ENCODE peak calls at places on chromosomes 7 and 10, in six cellular contexts. One of them, this sample, is unnamed.

GRCh38 chr7:126727930-126728331 is 524.8 kb downstream of the GRM8 start:
- DNase-seq in kidney epithelial cell: peak; percentile 5
- DNase-seq in mammary epithelial cell: peak; percentile 33
- DNase-seq in pancreas: no peak
- DNase-seq in body of pancreas: no peak
- DNase-seq in A549: peak; percentile 0
- DNase-seq in this sample: no peak

GRCh38 chr7:128919881-128920789 is 9.6 kb upstream of the KCP start:
- DNase-seq in mammary epithelial cell: no peak
- DNase-seq in kidney epithelial cell: no peak
- DNase-seq in body of pancreas: no peak
- DNase-seq in A549: no peak
- DNase-seq in pancreas: no peak
- DNase-seq in this sample: no peak

GRCh38 chr10:119343001-119343601 is 135.7 kb downstream of the GRK5 start:
- DNase-seq in A549: no peak
- DNase-seq in mammary epithelial cell: no peak
- DNase-seq in pancreas: no peak
- DNase-seq in kidney epithelial cell: no peak
- DNase-seq in body of pancreas: no peak
- DNase-seq in this sample: no peak

GRCh38 chr7:49774459-49775064 is 1.1 kb downstream of the VWC2 start:
- DNase-seq in mammary epithelial cell: no peak
- DNase-seq in A549: no peak
- DNase-seq in pancreas: no peak
- DNase-seq in kidney epithelial cell: no peak
- DNase-seq in body of pancreas: no peak
- DNase-seq in this sample: peak; percentile 42

GRCh38 chr7:6160191-6160623 is 112.2 kb downstream of the CYTH3 start:
- DNase-seq in mammary epithelial cell: peak; percentile 6
- DNase-seq in pancreas: no peak
- DNase-seq in kidney epithelial cell: no peak
- DNase-seq in body of pancreas: peak; percentile 39
- DNase-seq in A549: peak; percentile 48
- DNase-seq in this sample: peak; percentile 78

GRCh38 chr7:23765943-23766342 is 55.9 kb downstream of the STK31 start:
- DNase-seq in body of pancreas: no peak
- DNase-seq in mammary epithelial cell: no peak
- DNase-seq in kidney epithelial cell: no peak
- DNase-seq in pancreas: no peak
- DNase-seq in A549: no peak
- DNase-seq in this sample: no peak

GRCh38 chr7:127447326-127447945 is 54.9 kb upstream of the ZNF800 start:
- DNase-seq in A549: peak; percentile 74
- DNase-seq in kidney epithelial cell: no peak
- DNase-seq in mammary epithelial cell: peak; percentile 44
- DNase-seq in pancreas: no peak
- DNase-seq in body of pancreas: peak; percentile 10
- DNase-seq in this sample: peak; percentile 9

GRCh38 chr10:133028956-133029355 is 58.8 kb upstream of the ADGRA1 start:
- DNase-seq in kidney epithelial cell: no peak
- DNase-seq in pancreas: no peak
- DNase-seq in A549: no peak
- DNase-seq in mammary epithelial cell: no peak
- DNase-seq in body of pancreas: no peak
- DNase-seq in this sample: no peak

GRCh38 chr10:60820093-60820769 is 42.0 kb downstream of the CDK1 start:
- DNase-seq in body of pancreas: no peak
- DNase-seq in mammary epithelial cell: no peak
- DNase-seq in kidney epithelial cell: no peak
- DNase-seq in pancreas: no peak
- DNase-seq in A549: peak; percentile 44
- DNase-seq in this sample: no peak

GRCh38 chr7:4683884-4684565 is 1.9 kb downstream of the FOXK1 start:
- DNase-seq in body of pancreas: peak; percentile 57
- DNase-seq in A549: no peak
- DNase-seq in mammary epithelial cell: peak; percentile 87
- DNase-seq in pancreas: peak; percentile 45
- DNase-seq in kidney epithelial cell: peak; percentile 71
- DNase-seq in this sample: no peak

GRCh38 chr7:134826105-134826504 is 46.7 kb downstream of the CALD1 start:
- DNase-seq in mammary epithelial cell: no peak
- DNase-seq in A549: no peak
- DNase-seq in pancreas: no peak
- DNase-seq in body of pancreas: no peak
- DNase-seq in kidney epithelial cell: peak; percentile 34
- DNase-seq in this sample: no peak

GRCh38 chr7:70756789-70757188 is 375.2 kb upstream of the GALNT17 start:
- DNase-seq in body of pancreas: no peak
- DNase-seq in mammary epithelial cell: no peak
- DNase-seq in A549: no peak
- DNase-seq in kidney epithelial cell: no peak
- DNase-seq in pancreas: no peak
- DNase-seq in this sample: no peak

GRCh38 chr7:139887895-139888518 is 58.9 kb downstream of the TBXAS1 start:
- DNase-seq in kidney epithelial cell: no peak
- DNase-seq in A549: no peak
- DNase-seq in body of pancreas: peak; percentile 20
- DNase-seq in pancreas: no peak
- DNase-seq in mammary epithelial cell: no peak
- DNase-seq in this sample: no peak

GRCh38 chr7:142866361-142867096 is 11.7 kb downstream of the EPHB6 start:
- DNase-seq in kidney epithelial cell: no peak
- DNase-seq in body of pancreas: peak; percentile 63
- DNase-seq in A549: peak; percentile 32
- DNase-seq in mammary epithelial cell: no peak
- DNase-seq in pancreas: peak; percentile 45
- DNase-seq in this sample: peak; percentile 66
- TF ChIP-seq CTCF in kidney epithelial cell: peak; percentile 79
- TF ChIP-seq CTCF in body of pancreas: peak; percentile 83
- TF ChIP-seq CTCF in A549: peak; percentile 49
- TF ChIP-seq CTCF in mammary epithelial cell: peak; percentile 81
- TF ChIP-seq CTCF in pancreas: peak; percentile 59
- TF ChIP-seq CTCF in this sample: no peak

GRCh38 chr10:34305189-34305588 is 509.9 kb downstream of the PARD3 start:
- DNase-seq in pancreas: no peak
- DNase-seq in mammary epithelial cell: peak; percentile 57
- DNase-seq in A549: peak; percentile 50
- DNase-seq in body of pancreas: no peak
- DNase-seq in kidney epithelial cell: no peak
- DNase-seq in this sample: peak; percentile 46
- TF ChIP-seq CTCF in pancreas: no peak
- TF ChIP-seq CTCF in mammary epithelial cell: peak; percentile 36
- TF ChIP-seq CTCF in A549: no peak
- TF ChIP-seq CTCF in body of pancreas: no peak
- TF ChIP-seq CTCF in kidney epithelial cell: no peak
- TF ChIP-seq CTCF in this sample: peak; percentile 45

DNA sequence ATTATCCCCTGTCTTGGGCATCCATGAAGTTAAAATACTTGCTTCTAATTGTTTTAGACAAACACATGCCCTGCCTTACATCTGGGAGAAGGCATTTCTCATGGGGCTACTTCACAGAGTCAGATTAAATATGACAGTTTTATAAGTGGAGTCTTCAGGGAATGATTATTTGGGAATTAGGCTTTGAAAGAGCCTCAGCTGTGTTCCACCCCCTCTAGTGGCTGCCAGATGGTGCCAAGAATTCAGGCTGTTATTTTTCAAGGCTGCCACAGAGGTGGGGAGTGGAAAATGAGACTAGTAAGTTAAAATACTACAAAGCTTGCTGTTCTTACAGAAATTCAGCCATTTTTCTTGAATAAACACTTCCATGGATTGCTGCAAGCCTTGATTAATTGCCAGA is 45.8 kb upstream of the DNAH11 start:
- DNase-seq in kidney epithelial cell: no peak
- DNase-seq in mammary epithelial cell: no peak
- DNase-seq in A549: no peak
- DNase-seq in body of pancreas: peak; percentile 34
- DNase-seq in pancreas: no peak
- DNase-seq in this sample: peak; percentile 11
- TF ChIP-seq CTCF in kidney epithelial cell: peak; percentile 35
- TF ChIP-seq CTCF in mammary epithelial cell: no peak
- TF ChIP-seq CTCF in A549: no peak
- TF ChIP-seq CTCF in body of pancreas: peak; percentile 40
- TF ChIP-seq CTCF in pancreas: no peak
- TF ChIP-seq CTCF in this sample: peak; percentile 37

DNA sequence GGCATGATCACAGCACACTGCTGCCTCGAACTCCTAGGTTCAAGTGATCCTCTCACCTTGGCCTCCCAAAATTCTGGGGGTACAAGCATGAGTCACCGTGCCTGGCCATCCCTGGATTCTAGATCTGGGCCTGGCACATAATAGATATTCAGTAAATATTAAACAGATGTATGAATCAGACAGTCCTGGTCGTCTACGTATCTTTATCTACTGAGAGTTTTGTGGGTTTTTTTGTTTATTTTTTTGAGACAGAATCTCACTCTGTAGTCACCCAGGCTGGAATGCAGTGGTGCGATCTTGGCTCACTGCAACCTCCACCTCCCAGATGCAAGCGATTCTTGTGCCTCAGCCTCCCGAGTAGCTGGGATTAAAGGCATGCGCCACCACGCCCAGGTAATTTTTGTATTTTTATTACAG is 24.3 kb upstream of the ITGB1 start:
- DNase-seq in pancreas: no peak
- DNase-seq in kidney epithelial cell: no peak
- DNase-seq in body of pancreas: no peak
- DNase-seq in A549: peak; percentile 93
- DNase-seq in mammary epithelial cell: peak; percentile 89
- DNase-seq in this sample: no peak
- TF ChIP-seq CTCF in pancreas: no peak
- TF ChIP-seq CTCF in kidney epithelial cell: no peak
- TF ChIP-seq CTCF in body of pancreas: no peak
- TF ChIP-seq CTCF in A549: no peak
- TF ChIP-seq CTCF in mammary epithelial cell: no peak
- TF ChIP-seq CTCF in this sample: no peak

GRCh38 chr7:47763063-47763974 is 181.4 kb upstream of the TNS3 start:
- DNase-seq in mammary epithelial cell: peak; percentile 45
- DNase-seq in kidney epithelial cell: no peak
- DNase-seq in pancreas: no peak
- DNase-seq in body of pancreas: peak; percentile 15
- DNase-seq in A549: peak; percentile 99
- DNase-seq in this sample: no peak

GRCh38 chr7:47759056-47759706 is 177.3 kb upstream of the TNS3 start:
- DNase-seq in mammary epithelial cell: peak; percentile 19
- DNase-seq in body of pancreas: no peak
- DNase-seq in kidney epithelial cell: no peak
- DNase-seq in pancreas: no peak
- DNase-seq in A549: peak; percentile 60
- DNase-seq in this sample: no peak

GRCh38 chr7:47762746-47763062 is 180.8 kb upstream of the TNS3 start:
- DNase-seq in A549: no peak
- DNase-seq in pancreas: no peak
- DNase-seq in kidney epithelial cell: no peak
- DNase-seq in body of pancreas: no peak
- DNase-seq in mammary epithelial cell: no peak
- DNase-seq in this sample: no peak

GRCh38 chr7:47764746-47765145 is 182.8 kb upstream of the TNS3 start:
- DNase-seq in kidney epithelial cell: no peak
- DNase-seq in A549: no peak
- DNase-seq in pancreas: no peak
- DNase-seq in body of pancreas: no peak
- DNase-seq in mammary epithelial cell: no peak
- DNase-seq in this sample: no peak

DNA sequence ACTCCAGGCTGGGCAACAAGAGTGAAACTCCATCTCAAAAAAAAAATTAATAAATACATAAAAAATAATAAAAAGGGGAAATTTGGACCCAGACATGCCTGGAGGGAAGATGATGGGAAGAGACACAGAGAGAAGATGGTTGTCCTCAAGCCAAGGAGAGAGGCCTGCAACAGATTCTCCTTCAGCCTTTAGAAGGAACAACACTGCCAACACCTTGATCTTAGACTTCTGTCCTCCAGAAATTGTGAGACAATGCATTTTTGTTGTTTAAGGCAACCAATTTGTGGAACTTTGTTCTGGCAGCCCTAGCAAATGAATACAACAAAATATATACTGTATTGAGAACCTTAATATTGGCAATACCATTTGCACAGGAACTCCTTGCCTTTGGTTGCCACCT is 180.3 kb upstream of the TNS3 start:
- DNase-seq in body of pancreas: no peak
- DNase-seq in mammary epithelial cell: no peak
- DNase-seq in A549: no peak
- DNase-seq in pancreas: no peak
- DNase-seq in kidney epithelial cell: no peak
- DNase-seq in this sample: no peak
- TF ChIP-seq CTCF in body of pancreas: no peak
- TF ChIP-seq CTCF in mammary epithelial cell: no peak
- TF ChIP-seq CTCF in A549: no peak
- TF ChIP-seq CTCF in pancreas: no peak
- TF ChIP-seq CTCF in kidney epithelial cell: no peak
- TF ChIP-seq CTCF in this sample: no peak

GRCh38 chr10:100890141-100890695 is 22.5 kb upstream of the SLF2 start:
- DNase-seq in A549: no peak
- DNase-seq in kidney epithelial cell: no peak
- DNase-seq in body of pancreas: no peak
- DNase-seq in pancreas: no peak
- DNase-seq in mammary epithelial cell: no peak
- DNase-seq in this sample: no peak

GRCh38 chr10:100889546-100889945 is 23.2 kb upstream of the SLF2 start:
- DNase-seq in body of pancreas: no peak
- DNase-seq in A549: no peak
- DNase-seq in kidney epithelial cell: no peak
- DNase-seq in pancreas: no peak
- DNase-seq in mammary epithelial cell: no peak
- DNase-seq in this sample: no peak

GRCh38 chr10:100887761-100888296 is 24.9 kb upstream of the SLF2 start:
- DNase-seq in kidney epithelial cell: no peak
- DNase-seq in pancreas: no peak
- DNase-seq in body of pancreas: no peak
- DNase-seq in A549: no peak
- DNase-seq in mammary epithelial cell: no peak
- DNase-seq in this sample: no peak

GRCh38 chr10:100890696-100891271 is 22.0 kb upstream of the SLF2 start:
- DNase-seq in body of pancreas: peak; percentile 19
- DNase-seq in A549: peak; percentile 74
- DNase-seq in kidney epithelial cell: peak; percentile 91
- DNase-seq in mammary epithelial cell: peak; percentile 80
- DNase-seq in pancreas: no peak
- DNase-seq in this sample: no peak

GRCh38 chr10:100888957-100889356 is 23.8 kb upstream of the SLF2 start:
- DNase-seq in pancreas: no peak
- DNase-seq in body of pancreas: no peak
- DNase-seq in mammary epithelial cell: no peak
- DNase-seq in A549: peak; percentile 21
- DNase-seq in kidney epithelial cell: no peak
- DNase-seq in this sample: no peak
- TF ChIP-seq CTCF in pancreas: peak; percentile 10
- TF ChIP-seq CTCF in body of pancreas: peak; percentile 13
- TF ChIP-seq CTCF in mammary epithelial cell: peak; percentile 41
- TF ChIP-seq CTCF in A549: no peak
- TF ChIP-seq CTCF in kidney epithelial cell: no peak
- TF ChIP-seq CTCF in this sample: peak; percentile 22

GRCh38 chr7:74709880-74710671 is 52.6 kb downstream of the GTF2I start:
- DNase-seq in kidney epithelial cell: no peak
- DNase-seq in pancreas: no peak
- DNase-seq in body of pancreas: no peak
- DNase-seq in mammary epithelial cell: peak; percentile 1
- DNase-seq in A549: peak; percentile 38
- DNase-seq in this sample: no peak
- TF ChIP-seq CTCF in kidney epithelial cell: no peak
- TF ChIP-seq CTCF in pancreas: no peak
- TF ChIP-seq CTCF in body of pancreas: no peak
- TF ChIP-seq CTCF in mammary epithelial cell: peak; percentile 31
- TF ChIP-seq CTCF in A549: no peak
- TF ChIP-seq CTCF in this sample: no peak

GRCh38 chr7:41886906-41887311 is 184.0 kb upstream of the INHBA start:
- DNase-seq in A549: no peak
- DNase-seq in mammary epithelial cell: peak; percentile 37
- DNase-seq in kidney epithelial cell: no peak
- DNase-seq in pancreas: no peak
- DNase-seq in body of pancreas: peak; percentile 40
- DNase-seq in this sample: no peak
- TF ChIP-seq CTCF in A549: no peak
- TF ChIP-seq CTCF in mammary epithelial cell: no peak
- TF ChIP-seq CTCF in kidney epithelial cell: peak; percentile 22
- TF ChIP-seq CTCF in pancreas: no peak
- TF ChIP-seq CTCF in body of pancreas: no peak
- TF ChIP-seq CTCF in this sample: no peak